ENCODE peak calls at places on chromosomes 1 and 21, in nine cellular contexts. T is Calu3, I is coronary artery, X is upper lobe of right lung, B is IMR-90, F is psoas muscle, K is HFF-Myc, Y is fibroblast of the aortic adventitia, J is neural crest cell. W is an unnamed sample.
A peak's percentile ranks its signal among the peaks of the same experiment; 100 is the strongest.

GRCh38 chr1:25022361-25023189 is 92.5 kb upstream of the RUNX3 start:
- DNase-seq in X (peak; percentile 83), I (no peak), F (peak; percentile 76), J (peak; percentile 34), T (peak; percentile 57), K (peak; percentile 80), Y (peak; percentile 61), B (peak; percentile 96), W (peak; percentile 84)

GRCh38 chr1:117392776-117393175 is 25.5 kb downstream of the MAN1A2 start:
- DNase-seq in Y (peak; percentile 3), J (no peak), I (no peak), F (no peak), X (no peak), B (no peak), K (no peak), T (no peak), W (no peak)

GRCh38 chr21:36068748-36069398 is 951 bp upstream of the CBR1 start:
- DNase-seq in T (no peak), F (no peak), K (no peak), X (no peak), Y (no peak), B (no peak), I (peak; percentile 16), J (no peak), W (no peak)

GRCh38 chr1:232793944-232794343 is 11.3 kb upstream of the MAP10 start:
- DNase-seq in T (peak; percentile 10), B (peak; percentile 74), Y (no peak), F (no peak), X (no peak), I (no peak), K (peak; percentile 35), J (no peak), W (peak; percentile 51)

GRCh38 chr1:39490596-39491145 is 765 bp upstream of the BMP8A start:
- DNase-seq in F (no peak), I (no peak), Y (no peak), B (no peak), K (no peak), J (no peak), X (peak; percentile 68), T (no peak), W (no peak)

GRCh38 chr1:157288511-157288910 is 150.3 kb upstream of the ETV3 start:
- DNase-seq in T (no peak), Y (no peak), J (no peak), X (no peak), F (no peak), K (no peak), B (no peak), I (peak; percentile 17), W (no peak)

GRCh38 chr1:152034654-152035405 is 2.0 kb downstream of the S100A11 start:
- DNase-seq in J (peak; percentile 55), T (peak; percentile 85), K (peak; percentile 68), X (no peak), I (no peak), B (peak; percentile 59), F (no peak), Y (peak; percentile 76), W (peak; percentile 81)

GRCh38 chr1:19762175-19762779 is 37.4 kb downstream of the TMCO4 start:
- DNase-seq in X (peak; percentile 62), Y (peak; percentile 26), J (peak; percentile 56), T (peak; percentile 55), I (no peak), K (no peak), F (no peak), B (peak; percentile 23), W (peak; percentile 36)

GRCh38 chr1:237126180-237126579 is 84.2 kb downstream of the RYR2 start:
- DNase-seq in X (no peak), F (no peak), K (no peak), J (no peak), B (no peak), T (no peak), I (no peak), Y (no peak), W (no peak)

GRCh38 chr1:39960461-39960958 is 5.6 kb downstream of the MFSD2A start:
- DNase-seq in B (no peak), Y (no peak), F (no peak), T (peak; percentile 10), I (no peak), K (no peak), J (no peak), X (peak; percentile 96), W (no peak)

GRCh38 chr1:80218112-80218511 is 1211.6 kb upstream of the ADGRL4 start:
- DNase-seq in K (peak; percentile 29), T (peak; percentile 10), X (no peak), J (no peak), I (no peak), Y (peak; percentile 68), B (peak; percentile 59), F (no peak), W (peak; percentile 72)

DNA sequence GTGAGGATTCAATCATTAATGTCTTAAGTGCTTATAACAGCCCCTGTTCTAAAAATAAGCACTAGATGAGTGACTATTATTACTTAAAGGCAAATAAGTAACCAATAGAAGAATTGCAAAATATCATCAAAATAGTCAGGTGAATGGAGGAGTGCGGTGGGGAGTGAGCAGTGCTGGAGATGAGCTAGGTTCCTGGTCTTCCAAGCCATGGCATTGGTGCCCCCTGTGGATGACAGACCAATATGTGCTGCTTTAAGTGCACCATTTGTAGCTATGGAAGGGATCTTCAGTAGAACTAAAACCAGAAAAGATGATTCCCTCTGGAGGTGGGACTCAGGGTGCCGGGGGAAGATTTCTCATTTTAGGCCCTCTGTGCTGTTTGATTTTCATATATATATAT is 46.1 kb upstream of the SLC30A1 start:
- DNase-seq in J (no peak), T (no peak), I (no peak), X (peak; percentile 54), K (peak; percentile 24), B (peak; percentile 51), F (no peak), Y (peak; percentile 70), W (peak; percentile 72)
- TF ChIP-seq CTCF in J (peak; percentile 22), T (no peak), I (no peak), X (peak; percentile 47), K (peak; percentile 48), B (peak; percentile 52), F (peak; percentile 6), Y (peak; percentile 52), W (peak; percentile 61)

GRCh38 chr1:38210612-38211177 is 164.1 kb upstream of the POU3F1 start:
- DNase-seq in J (no peak), K (no peak), F (no peak), T (no peak), Y (no peak), B (no peak), X (no peak), I (no peak), W (no peak)

GRCh38 chr1:38207275-38207674 is 160.7 kb upstream of the POU3F1 start:
- DNase-seq in K (no peak), J (no peak), F (no peak), Y (no peak), T (no peak), I (no peak), X (no peak), B (no peak), W (no peak)

GRCh38 chr1:38209986-38210385 is 163.4 kb upstream of the POU3F1 start:
- DNase-seq in I (no peak), T (no peak), F (no peak), K (no peak), J (no peak), X (no peak), Y (no peak), B (no peak), W (no peak)

GRCh38 chr1:38207906-38208305 is 161.3 kb upstream of the POU3F1 start:
- DNase-seq in I (no peak), Y (no peak), F (no peak), K (no peak), T (no peak), J (no peak), B (no peak), X (no peak), W (no peak)

GRCh38 chr1:38208720-38209632 is 162.4 kb upstream of the POU3F1 start:
- DNase-seq in I (no peak), K (no peak), J (no peak), B (no peak), Y (no peak), T (no peak), F (no peak), X (no peak), W (no peak)
- TF ChIP-seq CTCF in I (no peak), K (no peak), J (no peak), B (no peak), Y (no peak), T (no peak), F (no peak), X (no peak), W (no peak)

DNA sequence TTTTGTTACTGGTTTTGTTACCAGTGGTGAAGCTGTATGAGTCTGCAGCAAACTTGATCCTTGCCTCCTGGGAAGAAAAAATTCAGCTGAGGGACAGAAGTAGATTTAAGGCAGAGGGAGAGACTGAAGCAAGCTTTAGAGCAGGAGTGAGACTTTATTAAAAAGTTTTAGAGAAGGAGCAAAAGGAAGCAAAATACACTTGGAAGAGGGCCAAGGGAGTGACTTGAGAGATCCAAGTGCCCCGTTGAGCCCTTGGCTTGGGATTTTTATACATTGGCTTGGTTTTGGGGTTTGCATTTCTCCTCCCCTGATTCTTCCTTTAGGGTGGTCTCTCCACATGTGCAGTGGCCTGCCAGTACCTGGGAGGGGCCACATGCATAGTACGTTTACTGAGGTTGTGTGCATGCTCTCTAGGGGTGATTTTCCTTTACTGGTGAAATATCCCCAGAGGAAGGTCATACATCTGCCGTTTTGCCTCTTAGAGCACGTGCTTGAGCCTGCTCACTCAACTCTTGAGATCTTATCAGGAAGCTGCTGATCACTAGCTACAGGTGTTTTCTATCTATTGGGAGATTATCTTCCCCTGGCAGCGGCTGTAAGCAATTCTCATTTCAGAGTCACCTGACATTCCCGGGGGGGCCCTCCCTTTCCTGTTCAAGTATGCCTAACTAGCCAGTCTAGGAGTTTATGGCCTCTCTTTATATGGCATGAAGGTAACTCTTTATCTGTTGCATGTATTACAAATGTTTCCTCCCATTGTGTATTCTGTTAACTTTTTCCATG is 20.3 kb downstream of the FASLG start:
- DNase-seq in X (no peak), B (no peak), Y (no peak), F (no peak), K (no peak), T (no peak), I (no peak), J (no peak), W (no peak)
- TF ChIP-seq CTCF in X (no peak), B (no peak), Y (no peak), F (no peak), K (no peak), T (no peak), I (no peak), J (no peak), W (no peak)

DNA sequence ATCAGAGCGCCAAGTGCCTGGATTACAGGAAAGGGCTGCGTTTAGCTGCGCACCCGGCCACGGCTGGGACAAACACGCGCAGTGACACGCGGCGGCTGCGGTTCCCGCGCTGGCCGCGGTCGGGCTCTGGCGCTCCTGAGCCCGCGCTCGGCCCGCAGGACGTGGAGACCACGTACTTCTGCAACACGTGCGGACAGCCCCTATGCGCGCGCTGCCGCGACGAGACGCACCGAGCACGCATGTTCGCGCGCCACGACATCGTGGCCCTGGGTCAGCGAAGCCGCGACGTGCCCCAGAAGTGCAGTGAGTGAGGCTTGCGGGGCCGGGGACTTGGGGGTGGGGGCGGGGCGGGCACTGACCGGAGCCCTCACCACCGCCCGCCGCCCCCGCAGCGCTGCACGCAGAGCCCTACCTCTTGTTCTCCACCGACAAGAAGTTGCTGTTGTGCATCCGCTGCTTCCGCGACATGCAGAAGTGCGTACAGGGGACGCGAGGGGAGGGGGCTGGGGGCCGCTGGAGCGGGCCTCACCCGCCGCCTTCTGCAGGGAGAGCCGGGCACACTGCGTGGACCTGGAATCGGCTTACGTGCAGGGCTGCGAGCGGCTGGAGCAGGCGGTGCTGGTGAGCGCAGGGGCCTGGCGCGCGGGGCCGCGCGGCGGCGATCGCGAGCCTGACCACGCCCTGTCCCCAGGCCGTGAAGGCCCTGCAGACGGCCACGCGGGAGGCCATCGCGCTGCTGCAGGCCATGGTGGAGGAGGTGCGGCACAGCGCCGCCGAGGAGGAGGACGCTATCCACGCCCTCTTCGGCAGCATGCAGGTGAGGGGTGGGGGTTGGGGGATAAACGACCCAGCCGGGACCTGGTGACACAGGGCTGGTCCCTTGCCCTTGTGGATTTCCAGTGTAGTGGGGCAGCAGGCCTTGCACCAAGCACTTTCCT is 3.1 kb downstream of the RNF207 start:
- DNase-seq in B (peak; percentile 42), T (no peak), F (peak; percentile 74), K (no peak), I (no peak), Y (no peak), X (peak; percentile 76), J (peak; percentile 53), W (peak; percentile 50)
- TF ChIP-seq CTCF in B (peak; percentile 49), T (no peak), F (peak; percentile 54), K (peak; percentile 35), I (peak; percentile 34), Y (peak; percentile 48), X (peak; percentile 59), J (peak; percentile 62), W (no peak)